ENCODE peak calls at places on chromosomes 6 and 20, in seven cellular contexts. One of them, this sample, is unnamed.

GRCh38 chr6:36120979-36121706 is 9.2 kb upstream of the MAPK13 start:
- DNase-seq in fibroblast of pulmonary artery: peak
- DNase-seq in EL: peak
- DNase-seq in fibroblast of mammary gland: peak
- DNase-seq in NB4: peak
- DNase-seq in GM12865: peak
- DNase-seq in GM13976: peak
- DNase-seq in this sample: no peak

GRCh38 chr6:652865-653264 is 4.0 kb downstream of the HUS1B start:
- DNase-seq in fibroblast of pulmonary artery: no peak
- DNase-seq in EL: no peak
- DNase-seq in fibroblast of mammary gland: no peak
- DNase-seq in NB4: no peak
- DNase-seq in GM12865: no peak
- DNase-seq in GM13976: no peak
- DNase-seq in this sample: no peak

GRCh38 chr6:1893470-1894130 is 283.9 kb downstream of the FOXC1 start:
- DNase-seq in fibroblast of pulmonary artery: no peak
- DNase-seq in EL: no peak
- DNase-seq in fibroblast of mammary gland: no peak
- DNase-seq in NB4: no peak
- DNase-seq in GM12865: no peak
- DNase-seq in GM13976: no peak
- DNase-seq in this sample: no peak

GRCh38 chr6:97665410-97665809 is 382.4 kb upstream of the MMS22L start:
- DNase-seq in fibroblast of pulmonary artery: no peak
- DNase-seq in EL: no peak
- DNase-seq in fibroblast of mammary gland: no peak
- DNase-seq in NB4: no peak
- DNase-seq in GM12865: no peak
- DNase-seq in GM13976: no peak
- DNase-seq in this sample: no peak

GRCh38 chr6:34566830-34567546 is 10.9 kb upstream of the SPDEF start:
- DNase-seq in fibroblast of pulmonary artery: no peak
- DNase-seq in EL: no peak
- DNase-seq in fibroblast of mammary gland: no peak
- DNase-seq in NB4: no peak
- DNase-seq in GM12865: no peak
- DNase-seq in GM13976: no peak
- DNase-seq in this sample: no peak

GRCh38 chr20:39829713-39830112 is 859.3 kb downstream of the MAFB start:
- DNase-seq in fibroblast of pulmonary artery: no peak
- DNase-seq in EL: no peak
- DNase-seq in fibroblast of mammary gland: no peak
- DNase-seq in NB4: peak
- DNase-seq in GM12865: peak
- DNase-seq in GM13976: peak
- DNase-seq in this sample: no peak

GRCh38 chr6:113982055-113982550 is 11.2 kb upstream of the HDAC2 start:
- DNase-seq in fibroblast of pulmonary artery: no peak
- DNase-seq in EL: no peak
- DNase-seq in fibroblast of mammary gland: no peak
- DNase-seq in NB4: no peak
- DNase-seq in GM12865: no peak
- DNase-seq in GM13976: no peak
- DNase-seq in this sample: no peak

GRCh38 chr6:150547511-150548222 is 52.0 kb upstream of the PLEKHG1 start:
- DNase-seq in fibroblast of pulmonary artery: no peak
- DNase-seq in EL: no peak
- DNase-seq in fibroblast of mammary gland: no peak
- DNase-seq in NB4: no peak
- DNase-seq in GM12865: no peak
- DNase-seq in GM13976: no peak
- DNase-seq in this sample: no peak

GRCh38 chr6:5214570-5215052 is 46.1 kb downstream of the LYRM4 start:
- DNase-seq in fibroblast of pulmonary artery: peak
- DNase-seq in EL: peak
- DNase-seq in fibroblast of mammary gland: peak
- DNase-seq in NB4: peak
- DNase-seq in GM12865: peak
- DNase-seq in GM13976: no peak
- DNase-seq in this sample: peak

GRCh38 chr20:64158346-64159285 is 5.6 kb upstream of the MYT1 start:
- DNase-seq in fibroblast of pulmonary artery: no peak
- DNase-seq in EL: no peak
- DNase-seq in fibroblast of mammary gland: no peak
- DNase-seq in NB4: no peak
- DNase-seq in GM12865: no peak
- DNase-seq in GM13976: no peak
- DNase-seq in this sample: no peak

GRCh38 chr6:31058128-31058894 is 48.0 kb downstream of the MUC22 start:
- DNase-seq in fibroblast of pulmonary artery: peak
- DNase-seq in EL: peak
- DNase-seq in fibroblast of mammary gland: peak
- DNase-seq in NB4: peak
- DNase-seq in GM12865: peak
- DNase-seq in GM13976: no peak
- DNase-seq in this sample: peak

GRCh38 chr20:36572701-36573102 is 695 bp upstream of the TGIF2 start:
- DNase-seq in fibroblast of pulmonary artery: no peak
- DNase-seq in EL: peak
- DNase-seq in fibroblast of mammary gland: peak
- DNase-seq in NB4: peak
- DNase-seq in GM12865: peak
- DNase-seq in GM13976: peak
- DNase-seq in this sample: no peak

GRCh38 chr6:14910692-14911547 is 334.9 kb upstream of the JARID2 start:
- DNase-seq in fibroblast of pulmonary artery: peak
- DNase-seq in EL: peak
- DNase-seq in fibroblast of mammary gland: peak
- DNase-seq in NB4: peak
- DNase-seq in GM12865: peak
- DNase-seq in GM13976: peak
- DNase-seq in this sample: peak

GRCh38 chr6:155325700-155326516 is 11.6 kb upstream of the TFB1M start:
- DNase-seq in fibroblast of pulmonary artery: no peak
- DNase-seq in EL: no peak
- DNase-seq in fibroblast of mammary gland: no peak
- DNase-seq in NB4: no peak
- DNase-seq in GM12865: no peak
- DNase-seq in GM13976: no peak
- DNase-seq in this sample: no peak

GRCh38 chr6:13307508-13307995 is 20.8 kb downstream of the TBC1D7 start:
- DNase-seq in fibroblast of pulmonary artery: peak
- DNase-seq in EL: peak
- DNase-seq in fibroblast of mammary gland: peak
- DNase-seq in NB4: no peak
- DNase-seq in GM12865: no peak
- DNase-seq in GM13976: no peak
- DNase-seq in this sample: peak

GRCh38 chr6:112237066-112237465 is 17.3 kb downstream of the LAMA4 start:
- DNase-seq in fibroblast of pulmonary artery: peak
- DNase-seq in EL: no peak
- DNase-seq in fibroblast of mammary gland: peak
- DNase-seq in NB4: no peak
- DNase-seq in GM12865: no peak
- DNase-seq in GM13976: no peak
- DNase-seq in this sample: no peak

GRCh38 chr6:94130458-94130857 is 711.1 kb upstream of the EPHA7 start:
- DNase-seq in fibroblast of pulmonary artery: no peak
- DNase-seq in EL: no peak
- DNase-seq in fibroblast of mammary gland: no peak
- DNase-seq in NB4: no peak
- DNase-seq in GM12865: no peak
- DNase-seq in GM13976: no peak
- DNase-seq in this sample: no peak

GRCh38 chr6:27669278-27669797 is 196.4 kb upstream of the ZNF184 start:
- DNase-seq in fibroblast of pulmonary artery: no peak
- DNase-seq in EL: peak
- DNase-seq in fibroblast of mammary gland: no peak
- DNase-seq in NB4: peak
- DNase-seq in GM12865: peak
- DNase-seq in GM13976: no peak
- DNase-seq in this sample: no peak

GRCh38 chr6:28258877-28259777 is at the start of gene NKAPL:
- DNase-seq in fibroblast of pulmonary artery: peak
- DNase-seq in EL: peak
- DNase-seq in fibroblast of mammary gland: peak
- DNase-seq in NB4: no peak
- DNase-seq in GM12865: peak
- DNase-seq in GM13976: peak
- DNase-seq in this sample: no peak

GRCh38 chr6:88459224-88459623 is 293.1 kb upstream of the CNR1 start:
- DNase-seq in fibroblast of pulmonary artery: no peak
- DNase-seq in EL: no peak
- DNase-seq in fibroblast of mammary gland: no peak
- DNase-seq in NB4: no peak
- DNase-seq in GM12865: no peak
- DNase-seq in GM13976: no peak
- DNase-seq in this sample: no peak

GRCh38 chr6:87618531-87618930 is 28.6 kb downstream of the ORC3 start:
- DNase-seq in fibroblast of pulmonary artery: no peak
- DNase-seq in EL: no peak
- DNase-seq in fibroblast of mammary gland: peak
- DNase-seq in NB4: no peak
- DNase-seq in GM12865: no peak
- DNase-seq in GM13976: no peak
- DNase-seq in this sample: no peak

GRCh38 chr6:83511901-83512681 is at the start of gene PRSS35:
- DNase-seq in fibroblast of pulmonary artery: peak
- DNase-seq in EL: peak
- DNase-seq in fibroblast of mammary gland: peak
- DNase-seq in NB4: peak
- DNase-seq in GM12865: peak
- DNase-seq in GM13976: peak
- DNase-seq in this sample: peak

GRCh38 chr6:85468326-85468725 is 18.4 kb downstream of the NT5E start:
- DNase-seq in fibroblast of pulmonary artery: peak
- DNase-seq in EL: peak
- DNase-seq in fibroblast of mammary gland: peak
- DNase-seq in NB4: no peak
- DNase-seq in GM12865: no peak
- DNase-seq in GM13976: no peak
- DNase-seq in this sample: peak

GRCh38 chr6:45326698-45327417 is 1.3 kb upstream of the RUNX2 start:
- DNase-seq in fibroblast of pulmonary artery: no peak
- DNase-seq in EL: no peak
- DNase-seq in fibroblast of mammary gland: no peak
- DNase-seq in NB4: no peak
- DNase-seq in GM12865: no peak
- DNase-seq in GM13976: no peak
- DNase-seq in this sample: no peak

GRCh38 chr6:5486214-5486613 is 224.9 kb downstream of the FARS2 start:
- DNase-seq in fibroblast of pulmonary artery: no peak
- DNase-seq in EL: no peak
- DNase-seq in fibroblast of mammary gland: no peak
- DNase-seq in NB4: no peak
- DNase-seq in GM12865: peak
- DNase-seq in GM13976: peak
- DNase-seq in this sample: no peak

GRCh38 chr6:105196076-105196475 is 16.3 kb upstream of the POPDC3 start:
- DNase-seq in fibroblast of pulmonary artery: peak
- DNase-seq in EL: peak
- DNase-seq in fibroblast of mammary gland: peak
- DNase-seq in NB4: no peak
- DNase-seq in GM12865: no peak
- DNase-seq in GM13976: no peak
- DNase-seq in this sample: no peak

GRCh38 chr6:128174724-128175123 is 273.9 kb upstream of the THEMIS start:
- DNase-seq in fibroblast of pulmonary artery: no peak
- DNase-seq in EL: no peak
- DNase-seq in fibroblast of mammary gland: no peak
- DNase-seq in NB4: no peak
- DNase-seq in GM12865: no peak
- DNase-seq in GM13976: no peak
- DNase-seq in this sample: no peak

GRCh38 chr20:34537651-34538050 is 20.9 kb upstream of the MAP1LC3A start:
- DNase-seq in fibroblast of pulmonary artery: no peak
- DNase-seq in EL: no peak
- DNase-seq in fibroblast of mammary gland: no peak
- DNase-seq in NB4: no peak
- DNase-seq in GM12865: no peak
- DNase-seq in GM13976: no peak
- DNase-seq in this sample: no peak

GRCh38 chr6:149646599-149646998 is 1.9 kb downstream of the KATNA1 start:
- DNase-seq in fibroblast of pulmonary artery: no peak
- DNase-seq in EL: no peak
- DNase-seq in fibroblast of mammary gland: no peak
- DNase-seq in NB4: no peak
- DNase-seq in GM12865: no peak
- DNase-seq in GM13976: no peak
- DNase-seq in this sample: no peak

GRCh38 chr20:53195882-53196610 is 223.9 kb downstream of the TSHZ2 start:
- DNase-seq in fibroblast of pulmonary artery: no peak
- DNase-seq in EL: no peak
- DNase-seq in fibroblast of mammary gland: peak
- DNase-seq in NB4: no peak
- DNase-seq in GM12865: no peak
- DNase-seq in GM13976: no peak
- DNase-seq in this sample: no peak

GRCh38 chr20:22542427-22542826 is 41.9 kb downstream of the FOXA2 start:
- DNase-seq in fibroblast of pulmonary artery: no peak
- DNase-seq in EL: no peak
- DNase-seq in fibroblast of mammary gland: no peak
- DNase-seq in NB4: no peak
- DNase-seq in GM12865: no peak
- DNase-seq in GM13976: no peak
- DNase-seq in this sample: no peak

GRCh38 chr20:50226093-50226974 is 35.7 kb downstream of the CEBPB start:
- DNase-seq in fibroblast of pulmonary artery: peak
- DNase-seq in EL: peak
- DNase-seq in fibroblast of mammary gland: peak
- DNase-seq in NB4: peak
- DNase-seq in GM12865: no peak
- DNase-seq in GM13976: no peak
- DNase-seq in this sample: peak

GRCh38 chr20:61499859-61500258 is 247.8 kb downstream of the CDH4 start:
- DNase-seq in fibroblast of pulmonary artery: no peak
- DNase-seq in EL: peak
- DNase-seq in fibroblast of mammary gland: no peak
- DNase-seq in NB4: no peak
- DNase-seq in GM12865: no peak
- DNase-seq in GM13976: no peak
- DNase-seq in this sample: no peak